ENCODE peak calls at places on chromosomes 7 and 10, in seven cellular contexts. O is dorsolateral prefrontal cortex, E is choroid plexus epithelial cell, I is IMR-90, Z is fibroblast of mammary gland, D is cardiac fibroblast, H is heart left ventricle. W is an unnamed sample.

GRCh38 chr10:9331583-9332008 is 1277.1 kb downstream of the GATA3 start:
- DNase-seq in H (no peak), E (peak), Z (peak), I (peak), O (no peak), D (peak), W (peak)

GRCh38 chr10:47337243-47337642 is 10.9 kb upstream of the RBP3 start:
- DNase-seq in I (no peak), O (no peak), D (no peak), Z (no peak), E (peak), H (no peak), W (no peak)

GRCh38 chr10:90306187-90306586 is 551.7 kb downstream of the HTR7 start:
- DNase-seq in Z (peak), E (peak), O (no peak), D (peak), I (peak), H (no peak), W (peak)

GRCh38 chr10:121268363-121268762 is 329.9 kb downstream of the FGFR2 start:
- DNase-seq in D (no peak), I (no peak), Z (no peak), H (no peak), E (no peak), O (no peak), W (no peak)

GRCh38 chr10:89115876-89116627 is 91.1 kb downstream of the CH25H start:
- DNase-seq in I (peak), Z (peak), D (peak), H (no peak), E (peak), O (no peak), W (peak)

GRCh38 chr10:11742779-11743298 is 657 bp downstream of the ECHDC3 start:
- DNase-seq in E (no peak), I (no peak), D (no peak), O (no peak), H (peak), Z (no peak), W (no peak)

GRCh38 chr7:84237533-84238173 is 43.1 kb upstream of the SEMA3A start:
- DNase-seq in I (peak), Z (peak), D (peak), E (peak), O (no peak), H (no peak), W (peak)

GRCh38 chr7:25407932-25408480 is 179.7 kb upstream of the NPVF start:
- DNase-seq in E (no peak), Z (no peak), D (no peak), I (no peak), H (no peak), O (no peak), W (no peak)

GRCh38 chr10:75662715-75663114 is 231.3 kb downstream of the LRMDA start:
- DNase-seq in H (peak), E (peak), D (peak), O (no peak), I (no peak), Z (peak), W (peak)

GRCh38 chr7:1864126-1864940 is 194.3 kb downstream of the ELFN1 start:
- DNase-seq in Z (no peak), H (no peak), O (no peak), E (no peak), D (no peak), I (no peak), W (no peak)

GRCh38 chr7:37410305-37411209 is 38.1 kb downstream of the ELMO1 start:
- DNase-seq in H (no peak), E (no peak), D (no peak), O (no peak), Z (no peak), I (no peak), W (no peak)

GRCh38 chr10:14009315-14010082 is 321.2 kb downstream of the FRMD4A start:
- DNase-seq in E (peak), H (no peak), O (no peak), D (peak), Z (peak), I (peak), W (peak)

GRCh38 chr10:59644841-59645240 is 64.8 kb downstream of the SLC16A9 start:
- DNase-seq in E (no peak), H (no peak), I (no peak), D (no peak), Z (no peak), O (no peak), W (no peak)

GRCh38 chr10:75395171-75395954 is 6.2 kb downstream of the ZNF503 start:
- DNase-seq in E (no peak), I (peak), D (peak), O (no peak), Z (peak), H (peak), W (no peak)

GRCh38 chr10:80611481-80611880 is 73.8 kb downstream of the SH2D4B start:
- DNase-seq in D (no peak), E (no peak), Z (no peak), H (no peak), O (peak), I (no peak), W (no peak)

GRCh38 chr10:125206618-125207017 is 46.3 kb upstream of the CTBP2 start:
- DNase-seq in E (no peak), D (no peak), H (no peak), O (no peak), Z (no peak), I (peak), W (no peak)

GRCh38 chr7:158245724-158246041 is 341.9 kb downstream of the PTPRN2 start:
- DNase-seq in H (no peak), Z (no peak), I (no peak), E (no peak), O (no peak), D (no peak), W (no peak)

GRCh38 chr7:30451539-30452277 is 26.9 kb downstream of the NOD1 start:
- DNase-seq in O (no peak), I (no peak), D (no peak), E (no peak), H (no peak), Z (no peak), W (no peak)

GRCh38 chr10:71392791-71393781 is 3.6 kb upstream of the CDH23 start:
- DNase-seq in O (no peak), D (no peak), I (no peak), E (no peak), H (no peak), Z (no peak), W (no peak)

GRCh38 chr10:24255115-24255895 is 46.4 kb downstream of the KIAA1217 start:
- DNase-seq in Z (no peak), D (no peak), O (no peak), H (no peak), E (no peak), I (no peak), W (no peak)

GRCh38 chr7:16402084-16402483 is 19.3 kb downstream of the CRPPA start:
- DNase-seq in D (peak), Z (no peak), O (no peak), E (no peak), H (no peak), I (no peak), W (no peak)

GRCh38 chr7:24419070-24419469 is 135.1 kb downstream of the NPY start:
- DNase-seq in O (no peak), I (no peak), Z (peak), E (peak), D (peak), H (no peak), W (peak)

GRCh38 chr7:135338151-135338550 is 104.5 kb downstream of the STRA8 start:
- DNase-seq in H (no peak), I (no peak), Z (no peak), O (no peak), D (no peak), E (no peak), W (no peak)

GRCh38 chr10:116741391-116742351 is 695 bp downstream of the HSPA12A start:
- DNase-seq in D (no peak), Z (no peak), E (no peak), O (peak), I (no peak), H (peak), W (no peak)
- TF ChIP-seq CTCF in D (no peak), Z (no peak), E (no peak), O (no peak), I (peak), H (peak), W (no peak)

GRCh38 chr7:76328390-76328789 is 25.9 kb downstream of the HSPB1 start:
- DNase-seq in H (no peak), O (no peak), Z (no peak), I (no peak), D (no peak), E (no peak), W (no peak)
- H3K4me3 ChIP-seq in H (no peak), O (no peak), Z (no peak), I (no peak), D (no peak), E (no peak), W (no peak)

GRCh38 chr7:116862234-116863167 is at the start of gene CAPZA2:
- DNase-seq in H (peak), D (peak), E (peak), O (peak), Z (peak), I (peak), W (peak)

GRCh38 chr7:116864084-116864483 is 1.7 kb downstream of the CAPZA2 start:
- DNase-seq in E (no peak), O (no peak), Z (no peak), I (no peak), H (no peak), D (no peak), W (no peak)

GRCh38 chr7:116861717-116862116 is 670 bp upstream of the CAPZA2 start:
- DNase-seq in D (no peak), Z (no peak), H (no peak), I (no peak), E (no peak), O (no peak), W (no peak)

GRCh38 chr7:116859323-116859722 is 3.1 kb upstream of the CAPZA2 start:
- DNase-seq in H (no peak), Z (peak), I (peak), O (no peak), D (peak), E (peak), W (peak)

DNA sequence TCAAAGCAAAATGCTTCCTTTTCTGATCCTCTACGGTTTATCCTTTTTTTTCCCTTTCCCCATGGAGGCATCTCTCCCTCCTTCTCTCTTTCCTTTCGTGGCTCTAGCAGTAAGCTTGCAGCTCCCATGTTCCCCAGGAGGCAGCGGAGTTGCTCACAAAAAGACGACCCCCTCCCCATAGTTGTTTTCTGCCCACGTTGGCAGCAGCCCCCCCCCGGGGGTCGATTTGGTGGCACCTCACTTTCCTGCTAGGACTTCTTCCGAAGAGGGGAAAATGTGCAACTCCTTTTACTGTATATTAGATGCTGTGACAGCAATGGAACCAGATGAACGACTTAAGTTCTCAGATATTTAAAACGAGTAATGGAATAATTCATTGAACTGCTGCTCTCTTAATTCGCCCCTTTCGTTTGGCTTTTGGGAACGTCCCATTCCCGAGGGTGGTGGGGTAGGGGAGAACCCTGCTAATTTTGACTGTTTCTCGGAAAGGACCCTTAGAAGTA is 832 bp downstream of the CAPZA2 start:
- DNase-seq in O (no peak), I (peak), D (peak), H (peak), E (peak), Z (peak), W (peak)
- TF ChIP-seq CTCF in O (no peak), I (no peak), D (no peak), H (no peak), E (no peak), Z (peak), W (peak)

GRCh38 chr10:104333728-104334373 is 4.4 kb downstream of the ITPRIP start:
- DNase-seq in D (no peak), H (no peak), E (peak), I (no peak), O (no peak), Z (peak), W (no peak)

GRCh38 chr10:104331208-104331838 is 6.9 kb downstream of the ITPRIP start:
- DNase-seq in D (peak), O (no peak), Z (peak), I (peak), E (peak), H (peak), W (peak)

GRCh38 chr10:104332243-104333036 is 5.8 kb downstream of the ITPRIP start:
- DNase-seq in I (no peak), Z (peak), H (no peak), E (peak), O (no peak), D (no peak), W (peak)

GRCh38 chr10:104334561-104334960 is 3.7 kb downstream of the ITPRIP start:
- DNase-seq in Z (peak), I (no peak), H (no peak), D (no peak), O (no peak), E (no peak), W (no peak)

DNA sequence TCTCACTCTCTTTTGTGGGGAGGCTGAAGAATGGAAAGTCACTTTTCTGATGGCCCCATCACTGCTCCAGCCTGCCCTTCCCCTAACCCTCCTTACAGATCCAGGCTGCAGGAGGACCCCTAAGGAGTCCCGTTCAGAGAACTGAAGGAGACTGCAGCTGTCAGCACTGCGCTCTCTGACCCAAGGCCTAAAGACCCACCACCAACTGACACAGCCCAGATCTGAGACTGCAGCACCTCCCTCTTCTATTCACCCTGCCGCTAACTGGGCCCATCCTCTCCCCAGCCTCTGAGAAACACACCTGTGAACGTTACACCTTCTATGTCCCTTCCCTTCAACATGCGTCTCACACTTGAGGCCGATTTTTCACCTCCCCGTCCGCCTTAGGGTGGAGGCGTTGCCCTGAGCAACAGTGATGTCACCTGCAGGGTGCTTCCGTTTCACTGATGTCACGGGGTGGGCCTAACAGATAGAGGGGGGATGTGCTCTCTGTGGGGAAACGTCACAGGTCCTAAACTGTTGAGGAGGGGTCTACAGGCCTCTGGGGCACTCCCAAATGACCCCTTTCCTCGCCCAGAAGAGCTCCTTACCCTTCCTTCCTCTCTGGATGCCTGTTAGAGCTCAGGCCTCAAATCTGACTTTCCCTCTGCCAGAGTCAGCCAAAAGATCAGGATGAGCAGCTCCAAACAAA is 5.1 kb downstream of the ITPRIP start:
- DNase-seq in Z (peak), E (peak), O (no peak), D (no peak), I (no peak), H (no peak), W (peak)
- H3K4me3 ChIP-seq in Z (no peak), E (peak), O (no peak), D (peak), I (no peak), H (no peak), W (peak)

GRCh38 chr7:55122263-55122662 is 103.4 kb downstream of the EGFR start:
- DNase-seq in H (no peak), O (no peak), Z (no peak), E (no peak), I (no peak), D (no peak), W (no peak)

GRCh38 chr7:55127135-55127551 is 108.3 kb downstream of the EGFR start:
- DNase-seq in H (no peak), E (no peak), I (no peak), O (no peak), D (peak), Z (peak), W (peak)

GRCh38 chr7:55127622-55128081 is 108.8 kb downstream of the EGFR start:
- DNase-seq in I (peak), E (peak), D (peak), Z (peak), O (no peak), H (peak), W (peak)

GRCh38 chr7:55128693-55129394 is 110.0 kb downstream of the EGFR start:
- DNase-seq in E (peak), H (peak), I (peak), O (no peak), Z (peak), D (peak), W (peak)

GRCh38 chr7:55124989-55125875 is 106.4 kb downstream of the EGFR start:
- DNase-seq in I (no peak), O (no peak), Z (peak), D (no peak), E (no peak), H (peak), W (no peak)
- TF ChIP-seq CTCF in I (no peak), O (no peak), Z (peak), D (no peak), E (peak), H (no peak), W (no peak)

DNA sequence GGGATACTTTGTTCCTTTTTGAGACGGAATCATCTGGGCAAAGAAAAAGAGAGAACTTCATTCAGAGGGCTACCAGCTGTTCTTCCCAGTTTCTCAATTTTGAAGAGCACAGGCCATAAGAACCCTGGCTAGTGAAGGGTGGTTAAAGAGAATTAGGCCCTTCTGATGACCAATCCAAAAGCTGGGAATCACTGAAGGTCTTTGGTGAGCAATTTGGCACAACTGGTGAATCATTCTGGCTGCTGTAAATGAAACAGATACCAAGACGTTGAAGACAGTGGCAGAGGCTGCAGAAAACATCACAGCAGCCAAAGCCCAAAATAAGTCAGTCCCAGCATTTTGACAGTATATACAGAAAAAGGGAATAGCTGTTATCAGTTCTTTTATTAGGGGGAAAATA is 5.1 kb downstream of the RAPGEF5 start:
- DNase-seq in H (no peak), D (no peak), O (no peak), Z (peak), E (no peak), I (no peak), W (no peak)
- H3K4me3 ChIP-seq in H (no peak), D (no peak), O (no peak), Z (no peak), E (no peak), I (no peak), W (no peak)

GRCh38 chr7:87331687-87332256 is 13.7 kb upstream of the CROT start:
- DNase-seq in E (no peak), I (no peak), H (no peak), Z (no peak), D (no peak), O (no peak), W (no peak)

GRCh38 chr7:87332321-87332720 is 13.1 kb upstream of the CROT start:
- DNase-seq in D (no peak), H (no peak), Z (no peak), O (no peak), E (no peak), I (no peak), W (no peak)

GRCh38 chr7:87330942-87331341 is 14.5 kb upstream of the CROT start:
- DNase-seq in D (no peak), Z (no peak), E (no peak), I (no peak), H (no peak), O (no peak), W (peak)

GRCh38 chr7:87328281-87328680 is 17.2 kb upstream of the CROT start:
- DNase-seq in H (no peak), O (no peak), D (peak), I (peak), E (peak), Z (peak), W (peak)

DNA sequence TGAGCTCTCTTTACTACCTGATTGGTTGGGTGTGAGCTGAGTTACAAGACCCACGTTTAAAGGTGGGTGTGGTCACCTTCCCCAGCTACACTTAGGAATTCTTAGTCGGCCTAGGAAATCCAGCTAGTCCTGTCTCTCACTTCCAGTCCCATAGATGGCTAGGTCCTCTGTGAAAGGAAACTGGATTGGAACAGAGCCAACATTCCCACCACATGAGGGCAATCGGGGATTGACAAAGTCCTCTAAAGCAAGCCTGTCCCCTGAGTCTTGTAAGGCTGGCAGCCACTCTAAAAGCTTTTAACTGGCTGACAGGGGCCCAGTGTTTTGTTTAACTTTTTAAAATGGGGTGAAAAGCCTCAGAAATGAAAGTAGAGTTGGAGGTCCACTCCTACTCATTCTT is 15.1 kb upstream of the CROT start:
- DNase-seq in Z (no peak), I (no peak), H (no peak), E (no peak), O (no peak), D (no peak), W (peak)
- TF ChIP-seq CTCF in Z (no peak), I (no peak), H (no peak), E (no peak), O (no peak), D (no peak), W (no peak)

DNA sequence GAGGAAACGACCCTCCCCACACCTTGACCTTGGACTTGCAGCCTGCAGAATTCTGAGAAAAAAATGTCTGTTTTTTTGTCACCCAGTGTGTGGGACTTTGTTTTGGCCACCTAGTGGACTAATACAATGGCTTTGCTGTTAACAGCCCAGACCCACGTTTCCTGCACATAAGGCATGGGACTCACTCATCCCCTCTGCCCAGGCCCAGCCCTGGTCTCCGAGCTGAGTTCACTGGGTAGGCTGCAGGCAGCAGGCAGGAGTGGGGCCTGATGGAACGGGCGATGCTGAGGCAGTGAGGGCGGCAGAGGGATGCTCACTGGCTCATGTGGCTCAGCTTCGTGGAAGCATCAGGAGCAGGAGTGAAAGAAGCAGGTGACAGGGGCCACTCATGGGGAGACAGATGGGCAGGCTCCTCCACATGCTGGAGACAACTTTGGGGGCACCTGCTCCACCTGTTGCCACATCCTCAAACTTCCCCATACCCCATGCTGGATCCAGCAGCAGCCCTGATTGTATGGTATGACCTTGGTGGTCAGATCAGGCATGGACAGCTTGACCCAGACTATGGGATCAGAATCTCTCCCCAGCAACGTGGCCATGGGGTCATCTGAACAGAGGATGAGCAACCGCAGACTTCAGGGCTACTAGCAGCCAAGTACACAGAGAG is 65.8 kb upstream of the ANTXRL start:
- DNase-seq in Z (no peak), O (no peak), D (no peak), H (no peak), I (no peak), E (no peak), W (no peak)
- H3K4me3 ChIP-seq in Z (no peak), O (no peak), D (no peak), H (no peak), I (no peak), E (no peak), W (no peak)

W was measured in fibroblast of pulmonary artery.